ENCODE peak calls at places on chromosomes 4 and X, in six cellular contexts. G is AG04449, S is H4, Y is MCF 10A, A is fibroblast of mammary gland, J is ecto neural progenitor cell. X is an unnamed sample.

GRCh38 chrX:80354966-80355465 is 65.2 kb upstream of the TENT5D start:
- DNase-seq in G (no peak), S (no peak), Y (no peak), A (no peak), J (no peak), X (no peak)

GRCh38 chr4:141464366-141464765 is 172.0 kb upstream of the IL15 start:
- DNase-seq in G (no peak), S (no peak), Y (peak; percentile 14), A (no peak), J (no peak), X (no peak)

GRCh38 chr4:71186566-71187398 is 152.0 kb upstream of the SLC4A4 start:
- DNase-seq in G (no peak), S (peak; percentile 16), Y (no peak), A (no peak), J (peak; percentile 70), X (no peak)

GRCh38 chr4:174538876-174539250 is 16.6 kb upstream of the HPGD start:
- DNase-seq in G (no peak), S (no peak), Y (peak; percentile 88), A (no peak), J (no peak), X (no peak)

GRCh38 chr4:27117453-27117852 is 256.8 kb downstream of the STIM2 start:
- DNase-seq in G (no peak), S (no peak), Y (no peak), A (no peak), J (no peak), X (no peak)

GRCh38 chrX:149950681-149951080 is 12.4 kb upstream of the EOLA2 start:
- DNase-seq in G (no peak), S (peak; percentile 33), Y (peak; percentile 65), A (peak; percentile 69), J (no peak), X (no peak)

GRCh38 chr4:99817310-99817885 is 771 bp downstream of the DAPP1 start:
- DNase-seq in G (no peak), S (no peak), Y (peak; percentile 63), A (no peak), J (no peak), X (no peak)

GRCh38 chr4:2798399-2799301 is 5.8 kb downstream of the SH3BP2 start:
- DNase-seq in G (no peak), S (no peak), Y (peak; percentile 47), A (no peak), J (no peak), X (no peak)

GRCh38 chr4:25013756-25014737 is 16.7 kb downstream of the LGI2 start:
- DNase-seq in G (no peak), S (no peak), Y (no peak), A (peak; percentile 39), J (no peak), X (no peak)

GRCh38 chr4:33837043-33837442 is 2407.3 kb downstream of the ARAP2 start:
- DNase-seq in G (peak; percentile 50), S (peak; percentile 80), Y (peak; percentile 6), A (peak; percentile 66), J (no peak), X (no peak)

GRCh38 chr4:141406237-141406636 is 185.5 kb downstream of the ZNF330 start:
- DNase-seq in G (no peak), S (no peak), Y (no peak), A (no peak), J (no peak), X (no peak)

GRCh38 chrX:113586281-113586898 is 745.8 kb upstream of the AMOT start:
- DNase-seq in G (no peak), S (no peak), Y (no peak), A (no peak), J (no peak), X (no peak)

GRCh38 chrX:120769576-120770341 is 105.9 kb downstream of the CT47B1 start:
- DNase-seq in G (no peak), S (peak; percentile 83), Y (peak; percentile 85), A (peak; percentile 83), J (no peak), X (no peak)

GRCh38 chrX:19904778-19905367 is 17.5 kb upstream of the SH3KBP1 start:
- DNase-seq in G (no peak), S (peak; percentile 24), Y (peak; percentile 57), A (peak; percentile 57), J (no peak), X (no peak)

GRCh38 chr4:137635108-137635507 is 102.8 kb upstream of the PCDH18 start:
- DNase-seq in G (no peak), S (no peak), Y (peak; percentile 93), A (peak; percentile 85), J (no peak), X (no peak)

GRCh38 chr4:122045533-122045932 is 93.7 kb upstream of the TRPC3 start:
- DNase-seq in G (peak; percentile 67), S (peak; percentile 99), Y (peak; percentile 100), A (peak; percentile 94), J (no peak), X (peak; percentile 85)

GRCh38 chr4:22170353-22170752 is 221.8 kb upstream of the KCNIP4 start:
- DNase-seq in G (no peak), S (peak; percentile 89), Y (peak; percentile 62), A (peak; percentile 87), J (no peak), X (no peak)

GRCh38 chr4:110586137-110586850 is 36.6 kb downstream of the PITX2 start:
- DNase-seq in G (peak; percentile 44), S (peak; percentile 71), Y (peak; percentile 68), A (peak; percentile 76), J (no peak), X (peak; percentile 13)

GRCh38 chrX:40784516-40785151 is 49.3 kb upstream of the MED14 start:
- DNase-seq in G (no peak), S (no peak), Y (no peak), A (no peak), J (no peak), X (no peak)

GRCh38 chr4:8159522-8160232 is 1.1 kb upstream of the ABLIM2 start:
- DNase-seq in G (no peak), S (no peak), Y (no peak), A (no peak), J (no peak), X (no peak)

GRCh38 chr4:19492611-19493010 is 759.1 kb upstream of the SLIT2 start:
- DNase-seq in G (no peak), S (no peak), Y (no peak), A (peak; percentile 48), J (no peak), X (no peak)

GRCh38 chrX:150575415-150575814 is 7.0 kb downstream of the MTM1 start:
- DNase-seq in G (no peak), S (peak; percentile 20), Y (peak; percentile 98), A (peak; percentile 55), J (no peak), X (no peak)

GRCh38 chrX:131746491-131746968 is 202.7 kb downstream of the OR13H1 start:
- DNase-seq in G (no peak), S (peak; percentile 85), Y (peak; percentile 95), A (peak; percentile 85), J (no peak), X (no peak)

X was measured in brain pericyte.